ENCODE peak calls at places on chromosomes 4 and X, in ten cellular contexts. S is cardiac muscle cell, E is BE2C, D is Calu3, C is fibroblast of mammary gland, F is neural crest cell, L is MCF 10A, A is GM13976, K is Peyer's patch, G is progenitor cell of endocrine pancreas. N is an unnamed sample.

GRCh38 chr4:129138762-129139496 is 43.0 kb downstream of the C4orf33 start:
- DNase-seq in S (no peak), E (no peak), D (no peak), C (no peak), F (no peak), L (no peak), A (no peak), K (no peak), G (no peak), N (no peak)

GRCh38 chr4:2793920-2794706 is 1.2 kb downstream of the SH3BP2 start:
- DNase-seq in S (peak; percentile 75), E (peak; percentile 83), D (peak; percentile 25), C (no peak), F (no peak), L (peak; percentile 77), A (no peak), K (peak; percentile 69), G (no peak), N (no peak)

GRCh38 chr4:9691221-9692065 is 90.0 kb upstream of the DRD5 start:
- DNase-seq in S (peak; percentile 96), E (peak; percentile 95), D (peak; percentile 90), C (peak; percentile 74), F (peak; percentile 88), L (peak; percentile 93), A (peak; percentile 88), K (peak; percentile 98), G (peak; percentile 94), N (no peak)

GRCh38 chr4:68342139-68342538 is 7.8 kb downstream of the YTHDC1 start:
- DNase-seq in S (peak; percentile 70), E (no peak), D (no peak), C (peak; percentile 82), F (no peak), L (peak; percentile 74), A (no peak), K (no peak), G (no peak), N (no peak)

GRCh38 chrX:29911673-29912072 is 303.7 kb upstream of the MAGEB2 start:
- DNase-seq in S (no peak), E (no peak), D (no peak), C (no peak), F (no peak), L (peak; percentile 23), A (no peak), K (no peak), G (no peak), N (no peak)

GRCh38 chr4:2843909-2844584 is 403 bp downstream of the ADD1 start:
- DNase-seq in S (peak; percentile 49), E (no peak), D (peak; percentile 27), C (no peak), F (peak; percentile 43), L (peak; percentile 25), A (peak; percentile 46), K (peak; percentile 69), G (peak; percentile 51), N (no peak)

GRCh38 chrX:40440841-40441240 is 139.9 kb upstream of the ATP6AP2 start:
- DNase-seq in S (no peak), E (no peak), D (no peak), C (no peak), F (no peak), L (no peak), A (no peak), K (no peak), G (no peak), N (no peak)

GRCh38 chr4:115675721-115676120 is 562.3 kb upstream of the NDST4 start:
- DNase-seq in S (no peak), E (no peak), D (no peak), C (peak; percentile 0), F (no peak), L (peak; percentile 24), A (no peak), K (no peak), G (no peak), N (no peak)

GRCh38 chr4:145213245-145213644 is 32.9 kb upstream of the OTUD4 start:
- DNase-seq in S (no peak), E (no peak), D (no peak), C (no peak), F (no peak), L (no peak), A (no peak), K (no peak), G (no peak), N (no peak)

GRCh38 chr4:172892300-172892699 is 276.3 kb upstream of the GALNT7 start:
- DNase-seq in S (no peak), E (peak; percentile 20), D (peak; percentile 10), C (peak; percentile 40), F (no peak), L (peak; percentile 51), A (no peak), K (no peak), G (no peak), N (no peak)

GRCh38 chr4:81688085-81688484 is 216.4 kb upstream of the RASGEF1B start:
- DNase-seq in S (peak; percentile 46), E (no peak), D (no peak), C (peak; percentile 11), F (no peak), L (peak; percentile 7), A (no peak), K (no peak), G (no peak), N (no peak)

GRCh38 chr4:26229974-26230373 is 90.8 kb upstream of the RBPJ start:
- DNase-seq in S (no peak), E (no peak), D (no peak), C (no peak), F (no peak), L (no peak), A (no peak), K (no peak), G (no peak), N (no peak)

GRCh38 chrX:38652934-38653442 is 91.6 kb downstream of the TSPAN7 start:
- DNase-seq in S (no peak), E (no peak), D (no peak), C (no peak), F (no peak), L (no peak), A (no peak), K (no peak), G (no peak), N (no peak)

DNA sequence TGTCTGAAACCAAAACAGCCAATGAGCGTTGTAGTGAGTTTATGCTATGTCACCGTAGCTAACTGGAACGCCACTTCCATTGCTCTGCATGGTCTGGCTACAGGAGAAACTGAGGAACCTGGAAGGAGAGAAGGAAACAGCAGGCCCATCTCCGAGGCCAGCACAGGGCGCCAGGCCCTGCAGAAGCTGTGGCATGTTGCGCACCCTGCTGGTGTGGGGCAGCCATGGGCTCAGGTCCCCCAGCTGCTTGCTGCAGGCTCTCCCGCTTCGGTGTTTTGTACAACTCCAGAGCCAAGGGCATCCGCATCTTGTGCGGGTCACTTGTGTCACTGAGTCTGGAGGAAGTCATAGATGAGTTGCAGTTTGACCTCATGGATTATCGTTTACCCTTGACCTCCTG is 89.2 kb downstream of the AFAP1 start:
- DNase-seq in S (no peak), E (no peak), D (no peak), C (no peak), F (no peak), L (no peak), A (no peak), K (no peak), G (no peak), N (no peak)
- TF ChIP-seq CTCF in S (no peak), E (peak; percentile 32), D (no peak), C (no peak), F (no peak), L (no peak), A (no peak), K (no peak), G (peak; percentile 12), N (no peak)

GRCh38 chrX:97683256-97683655 is 799.5 kb downstream of the RPA4 start:
- DNase-seq in S (no peak), E (no peak), D (no peak), C (no peak), F (no peak), L (peak; percentile 2), A (no peak), K (no peak), G (no peak), N (no peak)

GRCh38 chrX:97685753-97686152 is 802.0 kb downstream of the RPA4 start:
- DNase-seq in S (peak; percentile 59), E (peak; percentile 12), D (peak; percentile 45), C (peak; percentile 44), F (no peak), L (peak; percentile 55), A (peak; percentile 18), K (no peak), G (no peak), N (no peak)
- TF ChIP-seq CTCF in S (peak; percentile 65), E (peak; percentile 56), D (no peak), C (peak; percentile 77), F (peak; percentile 76), L (peak; percentile 42), A (peak; percentile 63), K (peak; percentile 47), G (peak; percentile 74), N (peak; percentile 53)

GRCh38 chr4:8108991-8109390 is 49.6 kb downstream of the ABLIM2 start:
- DNase-seq in S (no peak), E (no peak), D (no peak), C (no peak), F (no peak), L (no peak), A (no peak), K (no peak), G (no peak), N (no peak)

GRCh38 chr4:8108261-8108660 is 50.4 kb downstream of the ABLIM2 start:
- DNase-seq in S (no peak), E (no peak), D (peak; percentile 49), C (no peak), F (no peak), L (no peak), A (no peak), K (peak; percentile 68), G (no peak), N (no peak)

GRCh38 chr4:8109406-8110065 is 49.1 kb downstream of the ABLIM2 start:
- DNase-seq in S (no peak), E (no peak), D (no peak), C (no peak), F (no peak), L (no peak), A (no peak), K (no peak), G (no peak), N (no peak)

GRCh38 chr4:8112036-8112576 is 46.5 kb downstream of the ABLIM2 start:
- DNase-seq in S (no peak), E (no peak), D (no peak), C (no peak), F (no peak), L (no peak), A (no peak), K (no peak), G (no peak), N (no peak)

GRCh38 chr4:8110071-8110986 is 48.3 kb downstream of the ABLIM2 start:
- DNase-seq in S (peak; percentile 14), E (no peak), D (peak; percentile 43), C (no peak), F (peak; percentile 44), L (peak; percentile 34), A (no peak), K (no peak), G (peak; percentile 26), N (no peak)
- TF ChIP-seq CTCF in S (no peak), E (no peak), D (no peak), C (no peak), F (peak; percentile 54), L (no peak), A (peak; percentile 21), K (no peak), G (peak; percentile 60), N (peak; percentile 6)

DNA sequence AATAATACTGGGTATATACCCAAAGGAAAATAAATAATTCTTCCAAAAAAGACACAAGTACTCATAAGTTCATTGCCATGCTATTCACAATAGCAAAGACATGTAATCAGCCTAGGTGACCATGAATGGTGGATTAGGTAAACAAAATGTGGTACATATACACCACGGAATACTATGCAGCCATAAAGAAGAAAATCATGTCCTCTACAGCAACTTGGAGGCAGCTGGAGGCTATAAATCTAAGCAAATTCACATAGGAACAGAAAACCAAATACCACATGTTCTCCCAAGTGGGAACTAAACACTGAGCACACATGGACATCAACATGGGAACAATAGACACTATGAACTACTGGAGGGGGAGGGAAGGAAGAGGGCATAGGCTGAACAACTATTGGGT is 146.2 kb downstream of the ATRX start:
- DNase-seq in S (no peak), E (no peak), D (no peak), C (no peak), F (no peak), L (no peak), A (no peak), K (no peak), G (no peak), N (no peak)
- TF ChIP-seq CTCF in S (no peak), E (no peak), D (no peak), C (no peak), F (no peak), L (no peak), A (no peak), K (no peak), G (no peak), N (no peak)